ENCODE peak calls at places on chromosomes 7 and 10, in eight cellular contexts. H is GM04504, R is NCI-H446 treated with DMSO at 0.1 percent for 48 hours, X is suprapubic skin, A is AG09309, P is HCT116, E is B cell, L is GM12878. Y is an unnamed sample.

GRCh38 chr10:74034301-74034700 is 36.4 kb downstream of the VCL start:
- DNase-seq in H (no peak), R (no peak), X (no peak), A (no peak), P (no peak), E (peak), L (no peak), Y (no peak)

GRCh38 chr10:71493741-71494140 is 97.0 kb downstream of the CDH23 start:
- DNase-seq in H (no peak), R (no peak), X (no peak), A (no peak), P (no peak), E (no peak), L (no peak), Y (no peak)

GRCh38 chr10:78937388-78937787 is 131.4 kb upstream of the ZMIZ1 start:
- DNase-seq in H (no peak), R (no peak), X (no peak), A (no peak), P (no peak), E (no peak), L (no peak), Y (no peak)

GRCh38 chr7:155856656-155857055 is 44.4 kb upstream of the SHH start:
- DNase-seq in H (no peak), R (no peak), X (no peak), A (no peak), P (no peak), E (no peak), L (no peak), Y (no peak)

GRCh38 chr7:157637216-157637954 is 300.6 kb downstream of the DNAJB6 start:
- DNase-seq in H (no peak), R (no peak), X (no peak), A (no peak), P (no peak), E (no peak), L (no peak), Y (no peak)

GRCh38 chr7:136709876-136710275 is 158.6 kb upstream of the CHRM2 start:
- DNase-seq in H (no peak), R (no peak), X (no peak), A (no peak), P (no peak), E (no peak), L (no peak), Y (no peak)

GRCh38 chr7:43750016-43750887 is 8.2 kb upstream of the BLVRA start:
- DNase-seq in H (no peak), R (no peak), X (no peak), A (no peak), P (no peak), E (no peak), L (no peak), Y (no peak)

GRCh38 chr10:4650109-4650508 is 175.9 kb upstream of the AKR1E2 start:
- DNase-seq in H (no peak), R (no peak), X (no peak), A (no peak), P (no peak), E (no peak), L (no peak), Y (no peak)

GRCh38 chr10:22436526-22436892 is 91.2 kb downstream of the SPAG6 start:
- DNase-seq in H (no peak), R (no peak), X (no peak), A (no peak), P (no peak), E (no peak), L (no peak), Y (no peak)

GRCh38 chr7:45224832-45225231 is 67.2 kb downstream of the RAMP3 start:
- DNase-seq in H (no peak), R (no peak), X (no peak), A (no peak), P (no peak), E (no peak), L (no peak), Y (no peak)

GRCh38 chr7:2723138-2723850 is 35.3 kb downstream of the AMZ1 start:
- DNase-seq in H (no peak), R (no peak), X (peak), A (no peak), P (no peak), E (no peak), L (no peak), Y (no peak)

GRCh38 chr7:73718905-73719805 is at the start of gene STX1A:
- DNase-seq in H (peak), R (no peak), X (no peak), A (no peak), P (no peak), E (peak), L (no peak), Y (peak)

GRCh38 chr10:107614939-107615665 is 450.6 kb upstream of the SORCS1 start:
- DNase-seq in H (no peak), R (no peak), X (no peak), A (no peak), P (no peak), E (no peak), L (no peak), Y (no peak)

GRCh38 chr7:56105508-56105907 is 768 bp downstream of the CHCHD2 start:
- DNase-seq in H (peak), R (no peak), X (no peak), A (peak), P (peak), E (peak), L (no peak), Y (peak)

GRCh38 chr10:91925022-91925320 is 1.4 kb downstream of the BTAF1 start:
- DNase-seq in H (no peak), R (no peak), X (no peak), A (no peak), P (no peak), E (no peak), L (no peak), Y (no peak)

GRCh38 chr10:58467931-58468635 is 44.6 kb upstream of the BICC1 start:
- DNase-seq in H (no peak), R (no peak), X (no peak), A (no peak), P (no peak), E (no peak), L (no peak), Y (no peak)

GRCh38 chr7:157527686-157528085 is 190.9 kb downstream of the DNAJB6 start:
- DNase-seq in H (no peak), R (no peak), X (no peak), A (no peak), P (no peak), E (no peak), L (no peak), Y (no peak)

GRCh38 chr7:152756126-152756525 is 3.4 kb upstream of the ACTR3B start:
- DNase-seq in H (no peak), R (peak), X (no peak), A (no peak), P (no peak), E (no peak), L (no peak), Y (no peak)

GRCh38 chr10:5360318-5360915 is 4.3 kb upstream of the UCN3 start:
- DNase-seq in H (no peak), R (no peak), X (no peak), A (no peak), P (no peak), E (no peak), L (no peak), Y (no peak)

GRCh38 chr10:112950714-112951348 is 784 bp downstream of the TCF7L2 start:
- DNase-seq in H (no peak), R (no peak), X (peak), A (no peak), P (no peak), E (peak), L (no peak), Y (peak)

GRCh38 chr7:20331231-20331880 is 656 bp downstream of the ITGB8 start:
- DNase-seq in H (no peak), R (peak), X (peak), A (no peak), P (no peak), E (peak), L (no peak), Y (peak)

GRCh38 chr7:97733276-97734206 is 1.7 kb downstream of the TAC1 start:
- DNase-seq in H (no peak), R (no peak), X (no peak), A (no peak), P (no peak), E (no peak), L (no peak), Y (no peak)

GRCh38 chr7:30412810-30413504 is 65.6 kb downstream of the NOD1 start:
- DNase-seq in H (peak), R (peak), X (no peak), A (peak), P (peak), E (peak), L (peak), Y (peak)

GRCh38 chr7:12066004-12066403 is 145.1 kb upstream of the TMEM106B start:
- DNase-seq in H (no peak), R (no peak), X (no peak), A (no peak), P (peak), E (no peak), L (no peak), Y (no peak)

GRCh38 chr10:126478600-126478999 is 90.3 kb upstream of the ADAM12 start:
- DNase-seq in H (no peak), R (no peak), X (no peak), A (no peak), P (no peak), E (no peak), L (no peak), Y (no peak)

GRCh38 chr7:100694196-100694745 is at the start of gene GIGYF1:
- DNase-seq in H (no peak), R (no peak), X (peak), A (no peak), P (no peak), E (peak), L (no peak), Y (peak)

GRCh38 chr7:156360835-156361234 is 279.7 kb upstream of the RNF32 start:
- DNase-seq in H (no peak), R (no peak), X (no peak), A (no peak), P (no peak), E (no peak), L (no peak), Y (no peak)

GRCh38 chr7:63789378-63790176 is 209.1 kb upstream of the ZNF722 start:
- DNase-seq in H (no peak), R (no peak), X (no peak), A (no peak), P (no peak), E (peak), L (no peak), Y (peak)

GRCh38 chr7:132177708-132178392 is 398.4 kb downstream of the PLXNA4 start:
- DNase-seq in H (no peak), R (no peak), X (no peak), A (no peak), P (no peak), E (no peak), L (no peak), Y (no peak)

GRCh38 chr7:42222891-42223290 is 14.1 kb downstream of the GLI3 start:
- DNase-seq in H (no peak), R (no peak), X (no peak), A (no peak), P (no peak), E (no peak), L (no peak), Y (no peak)

GRCh38 chr7:154854836-154855235 is 148.1 kb downstream of the PAXIP1 start:
- DNase-seq in H (no peak), R (no peak), X (no peak), A (no peak), P (no peak), E (no peak), L (no peak), Y (no peak)

GRCh38 chr10:11521860-11522259 is 89.6 kb downstream of the USP6NL start:
- DNase-seq in H (peak), R (no peak), X (no peak), A (no peak), P (no peak), E (no peak), L (no peak), Y (no peak)